ENCODE peak calls at places on chromosomes 6 and 20, in seven cellular contexts. I is IMR-90, W is mesendoderm, L is neuronal stem cell, T is trophoblast cell, G is mesenchymal stem cell, M is H1. F is an unnamed sample.

GRCh38 chr6:33418690-33419291 is 884 bp upstream of the CUTA start:
- DNase-seq in T (no peak), I (peak), W (peak), L (no peak), G (peak), M (no peak), F (peak)

GRCh38 chr20:22106308-22106938 is 401.0 kb downstream of the PAX1 start:
- DNase-seq in T (peak), L (peak), G (no peak), I (no peak), W (peak), M (no peak), F (no peak)

GRCh38 chr6:152170702-152171667 is 363.5 kb downstream of the ESR1 start:
- DNase-seq in I (peak), W (peak), G (peak), M (no peak), T (peak), L (no peak), F (no peak)

GRCh38 chr6:31969712-31970603 is 2.0 kb downstream of the DXO start:
- DNase-seq in M (no peak), W (no peak), L (no peak), G (peak), T (no peak), I (peak), F (no peak)

GRCh38 chr20:56689852-56690485 is 60.9 kb downstream of the TFAP2C start:
- DNase-seq in M (no peak), G (no peak), T (peak), W (no peak), L (no peak), I (no peak), F (no peak)

GRCh38 chr20:61753196-61753942 is 312.3 kb downstream of the TAF4 start:
- DNase-seq in T (peak), I (peak), M (no peak), L (no peak), W (peak), G (peak), F (no peak)

GRCh38 chr6:45808917-45809316 is 206.7 kb downstream of the CLIC5 start:
- DNase-seq in M (no peak), G (no peak), I (no peak), W (peak), L (no peak), T (no peak), F (no peak)

GRCh38 chr20:51884561-51884960 is 82.2 kb upstream of the SALL4 start:
- DNase-seq in M (no peak), L (no peak), I (peak), G (peak), W (peak), T (no peak), F (no peak)

GRCh38 chr6:56749632-56750151 is 107.0 kb upstream of the DST start:
- DNase-seq in W (no peak), L (no peak), T (peak), M (no peak), I (peak), G (peak), F (no peak)

GRCh38 chr6:7617954-7618764 is 28.2 kb downstream of the SNRNP48 start:
- DNase-seq in G (peak), T (peak), W (peak), M (no peak), L (no peak), I (peak), F (no peak)

GRCh38 chr6:56683882-56684281 is 41.2 kb upstream of the DST start:
- DNase-seq in I (peak), W (no peak), G (peak), L (no peak), T (no peak), M (no peak), F (no peak)

GRCh38 chr6:167474171-167474570 is 149.3 kb downstream of the TTLL2 start:
- DNase-seq in I (no peak), M (no peak), G (no peak), L (no peak), T (peak), W (no peak), F (no peak)

GRCh38 chr6:31004285-31004684 is 6.0 kb upstream of the MUC22 start:
- DNase-seq in M (no peak), W (no peak), L (no peak), G (no peak), I (no peak), T (no peak), F (no peak)

GRCh38 chr6:147245693-147246092 is 41.5 kb downstream of the STXBP5 start:
- DNase-seq in W (peak), I (no peak), M (no peak), T (peak), G (no peak), L (no peak), F (no peak)

GRCh38 chr6:147251072-147251471 is 46.9 kb downstream of the STXBP5 start:
- DNase-seq in M (no peak), T (no peak), I (no peak), L (no peak), W (no peak), G (no peak), F (no peak)

GRCh38 chr6:147246853-147247635 is 42.8 kb downstream of the STXBP5 start:
- DNase-seq in I (peak), L (no peak), W (no peak), G (no peak), M (no peak), T (no peak), F (no peak)

GRCh38 chr6:147244832-147245231 is 40.6 kb downstream of the STXBP5 start:
- DNase-seq in L (no peak), W (no peak), G (no peak), T (no peak), M (no peak), I (no peak), F (no peak)

GRCh38 chr6:147248859-147249258 is 44.6 kb downstream of the STXBP5 start:
- DNase-seq in L (no peak), G (no peak), I (no peak), T (no peak), W (peak), M (no peak), F (peak)
- H2BK120ac ChIP-seq in L (no peak), G (no peak), I (no peak), T (no peak), W (no peak), M (no peak), F (no peak)

DNA sequence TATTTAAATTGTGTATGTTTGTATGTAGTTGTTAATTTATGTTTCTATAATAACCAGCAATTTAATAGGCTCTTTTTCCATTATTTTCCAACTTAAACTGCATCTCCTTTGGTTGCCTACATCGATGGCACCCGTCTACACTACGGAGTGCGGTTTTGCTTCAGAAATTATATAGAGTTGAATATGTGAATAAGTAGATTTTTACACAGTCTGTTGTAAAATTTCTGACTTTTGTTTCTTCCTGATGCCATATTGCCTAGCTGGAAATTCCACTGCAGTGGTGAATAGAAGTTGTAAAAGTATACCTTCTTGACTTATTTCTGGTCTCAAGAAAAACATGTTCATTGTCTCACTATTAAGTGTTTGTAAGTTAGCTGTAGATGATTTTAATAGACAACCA is 404.1 kb upstream of the EPHA7 start:
- DNase-seq in L (no peak), W (no peak), I (no peak), M (no peak), T (no peak), G (no peak), F (no peak)
- H2BK120ac ChIP-seq in L (no peak), W (no peak), I (no peak), M (no peak), T (no peak), G (no peak), F (no peak)

DNA sequence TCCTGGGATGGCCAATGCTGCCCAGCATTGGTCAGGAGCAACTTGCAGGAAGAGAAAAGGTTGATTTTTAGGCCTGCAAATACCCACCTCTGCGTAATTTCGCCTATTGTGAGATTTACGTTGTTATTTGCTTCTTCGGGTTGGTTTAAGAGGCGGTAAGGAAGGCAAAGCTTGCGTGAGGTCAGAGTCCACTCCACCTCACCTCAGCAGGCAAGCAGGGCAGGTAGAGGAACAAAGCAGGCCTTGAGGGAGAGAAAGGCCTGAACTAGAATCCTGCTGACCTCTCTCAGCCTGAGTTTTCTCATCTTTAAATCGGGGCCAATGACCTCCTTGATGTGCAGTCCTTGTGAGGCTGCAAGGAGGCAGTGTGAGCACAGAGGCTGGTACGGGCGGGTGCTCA is 239.1 kb downstream of the CDC5L start:
- DNase-seq in M (no peak), G (no peak), I (no peak), T (no peak), L (no peak), W (no peak), F (no peak)
- H2BK120ac ChIP-seq in M (no peak), G (no peak), I (no peak), T (peak), L (no peak), W (no peak), F (no peak)

GRCh38 chr6:42711930-42712329 is 10.5 kb downstream of the PRPH2 start:
- DNase-seq in L (no peak), G (no peak), W (no peak), M (no peak), I (no peak), T (no peak), F (no peak)
- H2BK120ac ChIP-seq in L (no peak), G (no peak), W (no peak), M (no peak), I (no peak), T (no peak), F (no peak)

DNA sequence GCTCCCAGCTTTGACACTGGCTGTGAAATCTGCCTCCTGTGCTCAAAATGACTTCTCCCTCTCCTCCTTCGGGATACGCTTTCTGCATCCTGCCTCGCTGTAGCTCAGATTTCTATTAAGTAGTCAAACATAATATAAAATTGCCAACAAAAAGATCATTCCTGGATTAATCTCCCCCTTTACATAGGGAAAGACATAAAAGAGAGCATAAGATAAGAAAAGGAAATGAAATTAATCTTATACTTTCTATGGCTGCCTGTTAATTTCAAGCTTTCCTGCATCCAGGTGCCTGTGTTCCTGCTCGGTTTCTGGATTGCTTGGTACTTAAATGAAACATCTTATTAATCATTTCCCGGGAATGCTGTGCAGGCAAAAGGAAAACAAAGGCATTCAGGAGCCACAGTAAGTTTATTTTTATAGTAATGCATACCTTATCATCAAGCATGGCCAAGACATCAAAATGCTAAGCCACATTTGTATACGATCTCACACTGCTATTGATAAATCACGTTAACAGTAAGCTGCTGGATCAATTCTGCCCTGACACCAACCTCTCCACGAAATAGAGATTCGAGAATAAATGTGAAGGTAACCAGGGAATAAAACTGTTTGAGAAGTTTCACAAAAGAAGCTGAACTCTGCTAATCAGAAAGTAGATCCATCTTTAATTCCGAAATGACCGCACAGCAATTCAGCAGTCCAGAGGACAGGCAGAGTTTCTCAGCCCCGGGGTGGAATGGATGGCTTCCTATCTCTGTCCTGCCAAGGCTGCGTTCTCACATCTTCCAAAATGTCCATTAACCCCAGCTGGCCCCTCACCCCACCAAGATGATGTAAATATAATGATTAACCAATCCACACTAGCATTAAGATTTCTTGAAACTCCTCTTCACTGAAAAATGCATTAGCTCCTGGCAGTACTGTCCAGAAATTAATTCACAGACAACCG is 32.6 kb upstream of the APCDD1L start:
- DNase-seq in L (no peak), M (no peak), T (no peak), G (no peak), W (no peak), I (peak), F (peak)
- H2BK120ac ChIP-seq in L (no peak), M (no peak), T (no peak), G (no peak), W (no peak), I (peak), F (no peak)

DNA sequence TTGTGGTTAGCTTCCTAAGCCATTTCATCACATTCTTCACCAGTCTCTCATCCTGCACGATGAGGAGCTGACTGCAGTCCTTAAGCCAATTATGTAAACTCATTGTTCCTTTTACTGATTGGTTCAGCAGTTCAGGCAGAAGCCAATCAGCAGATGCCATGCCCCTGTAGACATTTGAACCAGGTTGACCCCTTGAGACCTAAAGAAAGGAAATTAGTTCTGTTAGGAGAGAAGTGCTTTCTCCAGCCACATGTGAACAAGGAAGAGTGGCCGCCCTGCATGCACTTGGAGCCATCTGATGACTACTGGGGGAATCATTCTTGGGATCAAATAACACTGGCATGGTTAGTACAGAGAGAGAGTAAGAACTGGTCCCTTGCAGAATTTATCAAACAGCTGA is 535.2 kb upstream of the ID4 start:
- DNase-seq in M (no peak), G (no peak), T (no peak), W (peak), L (no peak), I (peak), F (no peak)
- H2BK120ac ChIP-seq in M (no peak), G (no peak), T (no peak), W (no peak), L (no peak), I (no peak), F (no peak)

DNA sequence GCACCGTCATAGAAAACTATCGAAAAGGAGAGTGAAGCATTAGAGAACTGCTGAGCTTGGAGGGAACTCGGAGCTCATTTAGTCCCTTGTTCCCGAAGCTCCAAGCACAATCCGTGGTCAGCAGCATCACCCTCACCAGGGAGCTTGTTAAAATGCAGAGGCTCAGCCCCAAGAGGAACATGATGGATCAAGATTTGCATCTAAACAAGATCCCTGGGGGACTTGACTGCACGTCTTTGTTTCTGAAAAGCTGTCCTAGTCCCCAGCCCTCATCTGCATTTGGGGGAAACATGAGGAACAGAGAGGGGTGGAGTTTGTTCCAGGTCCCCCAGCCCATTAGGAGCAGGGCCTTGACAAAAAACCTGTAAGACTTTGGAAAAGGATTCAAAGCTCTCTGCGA is 4.1 kb upstream of the LBP start:
- DNase-seq in T (no peak), L (peak), I (no peak), M (peak), G (no peak), W (no peak), F (peak)
- H2BK120ac ChIP-seq in T (no peak), L (no peak), I (no peak), M (no peak), G (no peak), W (no peak), F (no peak)

DNA sequence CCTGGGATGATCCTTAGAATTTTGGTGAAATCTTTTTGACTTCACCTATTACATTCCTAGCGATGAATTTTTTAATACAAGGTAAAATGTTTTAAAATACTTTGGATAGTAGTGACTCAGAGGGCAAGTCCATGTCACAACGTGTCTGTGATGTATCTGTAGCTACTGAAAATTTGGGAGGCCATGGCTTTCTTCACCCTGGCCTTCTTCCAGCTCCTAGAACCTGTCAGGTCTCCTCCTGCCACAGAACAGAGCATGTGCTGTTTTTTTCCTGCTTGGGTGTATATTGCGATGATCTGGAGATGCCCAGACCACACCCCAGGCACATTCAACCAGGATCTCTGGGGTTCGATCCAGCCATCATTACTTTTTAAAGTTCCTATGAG is 194.4 kb downstream of the BTBD3 start:
- DNase-seq in T (no peak), G (no peak), M (no peak), L (no peak), I (no peak), W (no peak), F (no peak)
- H2BK120ac ChIP-seq in T (no peak), G (no peak), M (no peak), L (no peak), I (no peak), W (no peak), F (no peak)

GRCh38 chr6:139542351-139542750 is 167.9 kb upstream of the CITED2 start:
- DNase-seq in T (peak), G (no peak), W (peak), I (no peak), M (no peak), L (no peak), F (no peak)

GRCh38 chr6:139536751-139537617 is 162.5 kb upstream of the CITED2 start:
- DNase-seq in L (no peak), W (no peak), G (no peak), M (no peak), I (no peak), T (no peak), F (no peak)

GRCh38 chr6:139539852-139540251 is 165.4 kb upstream of the CITED2 start:
- DNase-seq in I (peak), W (peak), M (peak), T (peak), L (no peak), G (peak), F (peak)

GRCh38 chr6:139538366-139538765 is 163.9 kb upstream of the CITED2 start:
- DNase-seq in I (no peak), G (peak), L (no peak), T (peak), M (no peak), W (peak), F (no peak)

GRCh38 chr6:139540276-139540675 is 165.8 kb upstream of the CITED2 start:
- DNase-seq in L (no peak), M (no peak), G (peak), T (no peak), W (peak), I (peak), F (no peak)
- H2BK120ac ChIP-seq in L (no peak), M (no peak), G (no peak), T (no peak), W (no peak), I (peak), F (no peak)

GRCh38 chr6:21305827-21306469 is 287.6 kb upstream of the SOX4 start:
- DNase-seq in G (peak), T (peak), M (no peak), W (peak), L (no peak), I (peak), F (no peak)

GRCh38 chr6:21312118-21312517 is 281.4 kb upstream of the SOX4 start:
- DNase-seq in G (no peak), I (no peak), W (no peak), M (no peak), T (no peak), L (no peak), F (no peak)

GRCh38 chr6:21309791-21310190 is 283.8 kb upstream of the SOX4 start:
- DNase-seq in I (no peak), T (no peak), W (no peak), M (no peak), L (no peak), G (no peak), F (no peak)

DNA sequence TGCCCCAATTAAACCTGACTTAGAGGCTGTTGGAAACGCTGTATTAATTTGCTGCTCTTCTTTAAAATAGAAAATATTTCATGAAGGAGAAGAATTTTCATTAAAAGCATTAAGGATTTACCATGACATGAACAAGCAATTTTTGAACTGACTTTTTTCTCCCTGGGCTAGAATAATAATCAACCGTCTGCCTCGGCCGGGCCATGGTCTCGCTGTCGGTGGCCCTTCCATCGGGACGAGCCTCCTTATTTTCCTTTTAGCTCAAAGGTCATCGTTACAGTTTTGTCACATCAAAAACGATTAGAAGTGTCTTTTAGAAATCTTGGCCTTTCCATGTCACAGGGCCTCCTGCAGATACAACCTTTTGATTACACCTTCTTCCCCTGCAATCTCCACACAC is 282.8 kb upstream of the SOX4 start:
- DNase-seq in I (no peak), L (no peak), M (no peak), G (no peak), T (no peak), W (no peak), F (no peak)
- H2BK120ac ChIP-seq in I (no peak), L (no peak), M (no peak), G (no peak), T (no peak), W (no peak), F (no peak)